ENCODE peak calls at places on chromosomes 2 and 18, in eight cellular contexts. H is mesendoderm, E is NCI-H774, K is fibroblast of lung, U is ecto neural progenitor cell, W is GM06990, X is GOT3, Q is EH. B is an unnamed sample.

GRCh38 chr2:40300391-40300790 is 151.5 kb downstream of the SLC8A1 start:
- DNase-seq in H (peak), U (no peak), X (no peak), W (no peak), E (no peak), K (no peak), Q (peak), B (no peak)

GRCh38 chr18:69580107-69580506 is 179.4 kb downstream of the DOK6 start:
- DNase-seq in W (no peak), U (no peak), Q (no peak), H (peak), K (peak), X (no peak), E (no peak), B (no peak)

GRCh38 chr2:191670076-191670475 is 7.9 kb upstream of the NABP1 start:
- DNase-seq in Q (no peak), E (no peak), W (no peak), K (no peak), H (no peak), X (no peak), U (no peak), B (no peak)

GRCh38 chr2:44056947-44057346 is 61.2 kb upstream of the LRPPRC start:
- DNase-seq in K (no peak), W (no peak), Q (no peak), U (no peak), X (no peak), E (no peak), H (no peak), B (no peak)

GRCh38 chr2:232441147-232441651 is 14.8 kb upstream of the ALPI start:
- DNase-seq in W (no peak), K (no peak), X (no peak), Q (no peak), U (no peak), E (no peak), H (no peak), B (no peak)

GRCh38 chr18:31576670-31577069 is 15.0 kb upstream of the TTR start:
- DNase-seq in W (peak), X (no peak), U (no peak), K (no peak), Q (no peak), H (no peak), E (no peak), B (no peak)

GRCh38 chr2:46803551-46803885 is 112.1 kb downstream of the MCFD2 start:
- DNase-seq in X (no peak), W (no peak), H (no peak), U (peak), K (no peak), Q (no peak), E (no peak), B (no peak)

GRCh38 chr2:189511935-189512334 is 68.7 kb downstream of the SLC40A1 start:
- DNase-seq in U (no peak), X (no peak), K (no peak), E (no peak), Q (no peak), H (no peak), W (no peak), B (no peak)